ENCODE peak calls at places on chromosomes 13 and 19, in nine cellular contexts. B is heart left ventricle; N is AG08395; C is aorta; A is WTC11; G is EL; R is stimulated activated CD8-positive, alpha-beta memory T cell treated with anti-CD3 and anti-CD28 coated beads, Interleukin-7, amount 100 ng/mL, for 1 hour; Q is transverse colon; S is cardiac fibroblast. W is an unnamed sample.

GRCh38 chr19:55224038-55224665 is 4.4 kb downstream of the TMEM86B start:
- DNase-seq in B (no peak), N (no peak), C (peak; percentile 33), A (no peak), G (no peak), R (no peak), Q (no peak), S (no peak), W (no peak)

GRCh38 chr13:48108106-48108505 is 13.2 kb upstream of the MED4 start:
- DNase-seq in B (no peak), N (no peak), C (no peak), A (no peak), G (no peak), R (no peak), Q (no peak), S (no peak), W (no peak)

GRCh38 chr19:39696418-39696817 is 7.9 kb upstream of the LGALS14 start:
- DNase-seq in B (no peak), N (no peak), C (no peak), A (no peak), G (no peak), R (no peak), Q (no peak), S (peak; percentile 68), W (no peak)

GRCh38 chr19:1445185-1445931 is 4.6 kb upstream of the APC2 start:
- DNase-seq in B (peak; percentile 61), N (peak; percentile 89), C (peak; percentile 78), A (peak; percentile 82), G (peak; percentile 65), R (peak; percentile 54), Q (peak; percentile 80), S (peak; percentile 53), W (peak; percentile 82)

GRCh38 chr13:100301418-100301817 is 212.5 kb downstream of the PCCA start:
- DNase-seq in B (no peak), N (no peak), C (no peak), A (no peak), G (no peak), R (no peak), Q (no peak), S (peak; percentile 6), W (peak; percentile 73)

GRCh38 chr13:50693755-50694154 is 149.7 kb downstream of the DLEU7 start:
- DNase-seq in B (peak; percentile 66), N (peak; percentile 68), C (peak; percentile 52), A (peak; percentile 16), G (peak; percentile 58), R (no peak), Q (no peak), S (peak; percentile 49), W (no peak)

GRCh38 chr13:98570929-98571372 is 6.0 kb downstream of the STK24 start:
- DNase-seq in B (no peak), N (no peak), C (no peak), A (no peak), G (no peak), R (no peak), Q (peak; percentile 61), S (peak; percentile 42), W (no peak)

GRCh38 chr19:10603873-10604459 is 16.9 kb upstream of the AP1M2 start:
- DNase-seq in B (no peak), N (no peak), C (no peak), A (no peak), G (no peak), R (no peak), Q (peak; percentile 24), S (peak; percentile 38), W (no peak)

GRCh38 chr13:110756268-110756667 is 42.8 kb downstream of the ING1 start:
- DNase-seq in B (no peak), N (no peak), C (no peak), A (no peak), G (peak; percentile 72), R (no peak), Q (no peak), S (peak; percentile 76), W (no peak)

GRCh38 chr19:36054733-36055686 is at the start of gene WDR62:
- DNase-seq in B (peak; percentile 93), N (peak; percentile 98), C (peak; percentile 97), A (peak; percentile 97), G (peak; percentile 94), R (peak; percentile 89), Q (peak; percentile 94), S (no peak), W (peak; percentile 98)

GRCh38 chr19:38877781-38878574 is at the start of gene RINL:
- DNase-seq in B (peak; percentile 26), N (no peak), C (no peak), A (no peak), G (no peak), R (peak; percentile 43), Q (peak; percentile 71), S (no peak), W (no peak)

GRCh38 chr19:15246198-15246481 is 13.9 kb upstream of the EPHX3 start:
- DNase-seq in B (no peak), N (no peak), C (no peak), A (no peak), G (no peak), R (no peak), Q (no peak), S (no peak), W (no peak)

GRCh38 chr19:16596399-16596798 is 24.2 kb upstream of the SLC35E1 start:
- DNase-seq in B (no peak), N (no peak), C (no peak), A (no peak), G (no peak), R (no peak), Q (no peak), S (no peak), W (no peak)

GRCh38 chr19:38786572-38787265 is 2.3 kb upstream of the LGALS7B start:
- DNase-seq in B (no peak), N (no peak), C (peak; percentile 1), A (no peak), G (no peak), R (no peak), Q (no peak), S (no peak), W (no peak)

GRCh38 chr13:56351041-56351440 is 789.7 kb upstream of the PRR20A start:
- DNase-seq in B (no peak), N (no peak), C (no peak), A (peak; percentile 12), G (no peak), R (no peak), Q (no peak), S (no peak), W (peak; percentile 35)

GRCh38 chr19:15641901-15642491 is 1.3 kb downstream of the CYP4F3 start:
- DNase-seq in B (no peak), N (no peak), C (no peak), A (no peak), G (no peak), R (no peak), Q (no peak), S (no peak), W (no peak)